ENCODE peak calls at places on chromosomes 6 and 20, in seven cellular contexts. X is EL; Q is occipital lobe; Y is stimulated activated naive B cell treated with anti-CD40 and anti-IgM and Interleukin-4, amounts not matched to agents 10 μg/mL and 1 μg/mL and 100 μg/mL, for 72 hours; K is CD4-positive, alpha-beta T cell; T is ELR; H is fibroblast of villous mesenchyme. N is an unnamed sample.
A peak's percentile ranks its signal among the peaks of the same experiment; 100 is the strongest.

GRCh38 chr6:72032056-72032455 is 145.7 kb downstream of the RIMS1 start:
- DNase-seq in X (peak; percentile 15), Q (no peak), Y (no peak), K (no peak), T (peak; percentile 15), H (no peak), N (peak; percentile 13)

GRCh38 chr20:24495266-24495665 is 25.8 kb downstream of the SYNDIG1 start:
- DNase-seq in X (no peak), Q (no peak), Y (no peak), K (no peak), T (no peak), H (no peak), N (no peak)

GRCh38 chr6:1524040-1524480 is 85.7 kb upstream of the FOXC1 start:
- DNase-seq in X (peak; percentile 64), Q (no peak), Y (peak; percentile 9), K (peak; percentile 71), T (peak; percentile 46), H (peak; percentile 27), N (no peak)

GRCh38 chr20:31913431-31914157 is 38.3 kb downstream of the PDRG1 start:
- DNase-seq in X (no peak), Q (no peak), Y (no peak), K (no peak), T (no peak), H (no peak), N (no peak)

GRCh38 chr20:34582221-34582620 is 23.7 kb downstream of the MAP1LC3A start:
- DNase-seq in X (no peak), Q (no peak), Y (no peak), K (no peak), T (no peak), H (no peak), N (no peak)

GRCh38 chr20:61924858-61925554 is 140.7 kb downstream of the TAF4 start:
- DNase-seq in X (no peak), Q (no peak), Y (no peak), K (no peak), T (no peak), H (no peak), N (no peak)

GRCh38 chr6:7135755-7136154 is 28.0 kb downstream of the RREB1 start:
- DNase-seq in X (no peak), Q (no peak), Y (no peak), K (no peak), T (no peak), H (no peak), N (no peak)

GRCh38 chr6:2917801-2918495 is 14.8 kb upstream of the SERPINB9 start:
- DNase-seq in X (no peak), Q (no peak), Y (no peak), K (no peak), T (no peak), H (peak; percentile 10), N (no peak)

GRCh38 chr6:83511901-83512681 is at the start of gene PRSS35:
- DNase-seq in X (peak; percentile 58), Q (peak; percentile 22), Y (no peak), K (no peak), T (peak; percentile 62), H (peak; percentile 45), N (peak; percentile 11)

GRCh38 chr6:130970839-130971410 is 92.1 kb downstream of the EPB41L2 start:
- DNase-seq in X (peak; percentile 47), Q (no peak), Y (no peak), K (no peak), T (no peak), H (no peak), N (no peak)

GRCh38 chr6:166691741-166692140 is 64.7 kb upstream of the RPS6KA2 start:
- DNase-seq in X (no peak), Q (no peak), Y (no peak), K (no peak), T (no peak), H (no peak), N (no peak)

GRCh38 chr20:23125625-23126191 is 39.6 kb upstream of the CD93 start:
- DNase-seq in X (peak; percentile 21), Q (no peak), Y (peak; percentile 11), K (no peak), T (no peak), H (peak; percentile 93), N (no peak)

GRCh38 chr20:23244207-23244915 is 106.2 kb upstream of the NXT1 start:
- DNase-seq in X (peak; percentile 1), Q (no peak), Y (no peak), K (no peak), T (no peak), H (peak; percentile 40), N (no peak)

GRCh38 chr6:147117009-147117408 is 87.2 kb upstream of the STXBP5 start:
- DNase-seq in X (no peak), Q (no peak), Y (no peak), K (no peak), T (no peak), H (no peak), N (no peak)

GRCh38 chr6:84284428-84285033 is 57.1 kb upstream of the CEP162 start:
- DNase-seq in X (peak; percentile 8), Q (no peak), Y (no peak), K (no peak), T (peak; percentile 32), H (peak; percentile 8), N (no peak)

GRCh38 chr6:47379328-47379727 is 69.6 kb upstream of the TNFRSF21 start:
- DNase-seq in X (no peak), Q (no peak), Y (no peak), K (no peak), T (no peak), H (peak; percentile 69), N (no peak)

GRCh38 chr20:14518648-14519047 is 181.2 kb upstream of the FLRT3 start:
- DNase-seq in X (no peak), Q (no peak), Y (no peak), K (no peak), T (no peak), H (peak; percentile 10), N (no peak)

N was measured in RKO.